ENCODE peak calls at places on chromosomes 11 and 22, in eight cellular contexts. Z is esophagus squamous epithelium, W is psoas muscle, N is ovary, H is SK-N-SH, R is cardiac muscle cell, L is fibroblast of lung, A is tibial nerve. M is an unnamed sample. For H3K4me1 and H3K27me3, the result is how much of the 10 kb centered on the place peaks cover.

GRCh38 chr11:69277074-69277809 is 16.7 kb upstream of the MYEOV start:
- DNase-seq in Z (no peak), W (no peak), N (no peak), H (no peak), R (no peak), L (no peak), A (no peak), M (no peak)

GRCh38 chr11:64845125-64845735 is 777 bp upstream of the CDC42BPG start:
- DNase-seq in Z (no peak), W (no peak), N (peak), H (no peak), R (no peak), L (no peak), A (no peak), M (no peak)

GRCh38 chr22:29782061-29782845 is 15.1 kb downstream of the UQCR10 start:
- DNase-seq in Z (no peak), W (peak), N (peak), H (no peak), R (peak), L (peak), A (no peak), M (no peak)

GRCh38 chr11:3058753-3059664 is 1.8 kb upstream of the CARS1 start:
- DNase-seq in Z (no peak), W (no peak), N (no peak), H (no peak), R (peak), L (peak), A (no peak), M (no peak)

GRCh38 chr22:43066844-43067385 is 22.3 kb downstream of the TTLL1 start:
- DNase-seq in Z (no peak), W (no peak), N (no peak), H (no peak), R (no peak), L (peak), A (no peak), M (no peak)

GRCh38 chr22:25777870-25778269 is 35.9 kb downstream of the MYO18B start:
- DNase-seq in Z (no peak), W (peak), N (no peak), H (peak), R (peak), L (peak), A (peak), M (no peak)

GRCh38 chr22:19620742-19621371 is 93.4 kb upstream of the SEPTIN5 start:
- DNase-seq in Z (no peak), W (no peak), N (no peak), H (no peak), R (peak), L (no peak), A (no peak), M (no peak)

GRCh38 chr22:35218079-35218478 is 39.2 kb upstream of the HMGXB4 start:
- DNase-seq in Z (no peak), W (no peak), N (no peak), H (no peak), R (no peak), L (peak), A (no peak), M (no peak)

GRCh38 chr11:73978576-73979086 is 4.0 kb downstream of the UCP2 start:
- DNase-seq in Z (no peak), W (peak), N (no peak), H (no peak), R (no peak), L (peak), A (no peak), M (no peak)

GRCh38 chr22:46417268-46417580 is 81.7 kb downstream of the TRMU start:
- DNase-seq in Z (no peak), W (no peak), N (no peak), H (no peak), R (no peak), L (no peak), A (no peak), M (no peak)

GRCh38 chr11:68996376-68997123 is 15.8 kb upstream of the MRGPRD start:
- DNase-seq in Z (no peak), W (peak), N (no peak), H (no peak), R (no peak), L (no peak), A (no peak), M (peak)

GRCh38 chr11:12914401-12914912 is 94.7 kb upstream of the RASSF10 start:
- DNase-seq in Z (no peak), W (peak), N (peak), H (peak), R (peak), L (peak), A (no peak), M (peak)

GRCh38 chr11:28833169-28833568 is 725.0 kb downstream of the METTL15 start:
- DNase-seq in Z (no peak), W (no peak), N (no peak), H (no peak), R (no peak), L (no peak), A (no peak), M (no peak)

GRCh38 chr11:6219359-6219758 is 14.0 kb downstream of the C11orf42 start:
- DNase-seq in Z (no peak), W (no peak), N (no peak), H (no peak), R (peak), L (peak), A (peak), M (no peak)

GRCh38 chr11:67302571-67303131 is 679 bp upstream of the SSH3 start:
- DNase-seq in Z (no peak), W (peak), N (no peak), H (no peak), R (peak), L (no peak), A (no peak), M (peak)

GRCh38 chr22:25759825-25760231 is 17.8 kb downstream of the MYO18B start:
- DNase-seq in Z (no peak), W (peak), N (no peak), H (no peak), R (peak), L (peak), A (no peak), M (no peak)

GRCh38 chr11:118224512-118225180 is at the start of gene JAML:
- DNase-seq in Z (no peak), W (no peak), N (no peak), H (no peak), R (no peak), L (no peak), A (no peak), M (no peak)

GRCh38 chr11:10385696-10386095 is 69.4 kb upstream of the AMPD3 start:
- DNase-seq in Z (no peak), W (peak), N (peak), H (no peak), R (peak), L (no peak), A (peak), M (no peak)

GRCh38 chr11:93476796-93477195 is 66.4 kb downstream of the SMCO4 start:
- DNase-seq in Z (no peak), W (no peak), N (no peak), H (no peak), R (no peak), L (peak), A (no peak), M (no peak)

GRCh38 chr11:108680267-108680666 is 15.4 kb downstream of the DDX10 start:
- DNase-seq in Z (no peak), W (no peak), N (no peak), H (no peak), R (peak), L (no peak), A (no peak), M (no peak)

GRCh38 chr11:28878025-28878424 is 769.8 kb downstream of the METTL15 start:
- DNase-seq in Z (no peak), W (no peak), N (no peak), H (no peak), R (peak), L (peak), A (no peak), M (no peak)

DNA sequence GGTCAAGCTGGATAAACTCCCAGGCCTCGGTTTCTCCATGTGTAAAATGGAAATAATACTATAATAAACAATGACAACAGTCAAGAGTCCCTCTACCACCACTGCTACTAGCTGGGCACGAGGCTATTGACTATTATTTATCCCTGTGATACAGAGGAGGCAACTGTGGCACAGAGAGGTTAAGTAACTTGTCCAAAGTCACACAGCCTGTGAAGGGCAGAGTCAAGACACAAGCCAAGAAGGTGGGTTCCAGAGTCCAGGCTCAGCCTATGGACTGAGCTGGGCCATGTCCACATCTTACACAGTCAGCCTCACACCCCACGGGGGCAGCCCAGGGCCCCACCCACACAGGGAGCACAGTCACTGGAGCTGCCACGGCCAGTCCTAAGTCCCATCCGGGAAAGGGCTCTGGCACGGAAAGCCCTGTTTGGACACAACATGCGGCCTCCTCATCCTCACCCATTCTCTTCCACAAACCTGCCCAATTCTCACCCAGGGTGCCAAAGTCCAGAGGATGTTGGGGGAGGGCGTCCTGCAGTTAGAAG is 384.0 kb downstream of the SHANK2 start:
- DNase-seq in Z (no peak), W (peak), N (no peak), H (no peak), R (no peak), L (no peak), A (no peak), M (no peak)
- H3K4me1 ChIP-seq in Z (under half), W (under half), N (under half), H (under half), R (under half), L (under half), A (under half), M (under half)

GRCh38 chr22:30903876-30904460 is 64.6 kb downstream of the MORC2 start:
- DNase-seq in Z (no peak), W (no peak), N (no peak), H (no peak), R (no peak), L (no peak), A (no peak), M (no peak)
- H3K27me3 ChIP-seq in Z (under half), W (under half), N (under half), H (under half), R (under half), L (under half), A (under half), M (under half)

GRCh38 chr22:37657590-37658132 is 862 bp upstream of the PDXP start:
- DNase-seq in Z (no peak), W (no peak), N (peak), H (peak), R (no peak), L (no peak), A (no peak), M (no peak)

GRCh38 chr22:37659897-37660708 is 1.6 kb downstream of the PDXP start:
- DNase-seq in Z (no peak), W (no peak), N (peak), H (no peak), R (no peak), L (no peak), A (no peak), M (no peak)

GRCh38 chr22:37658133-37659065 is at the start of gene PDXP:
- DNase-seq in Z (peak), W (peak), N (peak), H (peak), R (peak), L (peak), A (peak), M (peak)

GRCh38 chr22:37660709-37661045 is 2.2 kb downstream of the PDXP start:
- DNase-seq in Z (no peak), W (no peak), N (no peak), H (no peak), R (no peak), L (no peak), A (no peak), M (no peak)

GRCh38 chr22:37659066-37659896 is 758 bp downstream of the PDXP start:
- DNase-seq in Z (no peak), W (peak), N (peak), H (peak), R (no peak), L (no peak), A (no peak), M (no peak)
- H3K4me1 ChIP-seq in Z (under half), W (under half), N (under half), H (under half), R (under half), L (under half), A (under half), M (under half)

DNA sequence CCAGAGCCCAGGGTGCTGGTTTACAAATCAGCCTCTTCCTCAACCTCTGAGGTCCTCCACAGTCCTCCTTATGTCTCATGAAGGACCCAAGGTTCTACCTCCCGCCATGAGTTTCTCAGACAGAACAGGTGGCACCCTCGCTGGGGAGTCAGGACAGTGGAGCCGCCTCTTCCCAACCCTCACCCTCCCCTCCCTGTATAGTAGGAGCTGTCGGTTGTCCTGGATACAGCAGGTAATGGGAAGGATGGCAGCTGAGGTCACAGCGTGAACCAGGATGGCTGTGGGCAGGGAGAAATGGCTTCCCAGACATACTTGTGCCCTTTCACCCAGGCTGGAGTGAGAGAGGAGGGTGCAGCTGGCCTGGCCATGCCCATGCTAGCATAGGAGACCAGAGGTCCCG is 134.6 kb downstream of the CHST1 start:
- DNase-seq in Z (no peak), W (no peak), N (no peak), H (no peak), R (no peak), L (no peak), A (no peak), M (no peak)
- H3K27me3 ChIP-seq in Z (under half), W (under half), N (under half), H (under half), R (under half), L (under half), A (under half), M (under half)

DNA sequence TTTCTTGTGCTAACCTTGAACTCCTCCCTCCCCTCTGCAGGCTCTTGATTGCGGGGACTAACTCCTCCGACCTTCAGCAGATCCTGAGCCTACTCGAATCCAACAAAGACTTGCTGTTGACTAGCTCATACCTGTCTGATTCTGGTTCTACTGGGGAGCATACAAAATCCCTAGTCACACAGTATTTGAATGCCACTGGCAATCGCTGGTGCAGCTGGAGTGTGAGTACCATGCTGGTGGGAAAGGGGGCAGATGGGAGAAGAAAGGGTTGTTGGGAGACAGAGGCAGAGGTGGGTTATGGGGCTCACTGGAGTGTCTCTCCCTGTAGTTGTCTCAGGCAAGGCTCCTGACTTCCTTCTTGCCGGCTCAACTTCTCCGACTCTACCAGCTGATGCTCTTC is 4.4 kb downstream of the SLC3A2 start:
- DNase-seq in Z (no peak), W (no peak), N (no peak), H (no peak), R (no peak), L (no peak), A (no peak), M (no peak)
- H3K4me1 ChIP-seq in Z (under half), W (under half), N (under half), H (under half), R (under half), L (under half), A (under half), M (under half)

M was measured in tibial artery.